ENCODE peak calls at places on chromosome 16, in four cellular contexts. V, A, Y and J are unnamed samples.

GRCh38 chr16:82671743-82672142 is 45.0 kb downstream of the CDH13 start:
- DNase-seq in V (peak), A (peak), Y (no peak), J (no peak)

GRCh38 chr16:20614201-20615141 is 38.3 kb upstream of the ACSM2B start:
- DNase-seq in V (no peak), A (no peak), Y (no peak), J (no peak)

GRCh38 chr16:24900230-24900629 is 54.5 kb downstream of the SLC5A11 start:
- DNase-seq in V (no peak), A (no peak), Y (no peak), J (no peak)

GRCh38 chr16:79723583-79724168 is 123.1 kb upstream of the MAF start:
- DNase-seq in V (no peak), A (no peak), Y (no peak), J (no peak)

GRCh38 chr16:62475573-62475972 is 439.3 kb upstream of the CDH8 start:
- DNase-seq in V (no peak), A (no peak), Y (no peak), J (no peak)

GRCh38 chr16:48300391-48300856 is 53.1 kb upstream of the ABCC11 start:
- DNase-seq in V (no peak), A (peak), Y (no peak), J (no peak)

GRCh38 chr16:56672761-56673536 is 3.3 kb downstream of the MT1H start:
- DNase-seq in V (no peak), A (no peak), Y (no peak), J (no peak)

GRCh38 chr16:16099320-16099719 is 124.0 kb downstream of the ABCC6 start:
- DNase-seq in V (no peak), A (no peak), Y (no peak), J (no peak)

GRCh38 chr16:86823895-86824671 is 245.7 kb downstream of the FOXL1 start:
- DNase-seq in V (no peak), A (no peak), Y (no peak), J (peak)

GRCh38 chr16:89244754-89245153 is 27.3 kb downstream of the ZNF778 start:
- DNase-seq in V (no peak), A (no peak), Y (no peak), J (no peak)

GRCh38 chr16:50826797-50827316 is 85.0 kb downstream of the CYLD start:
- DNase-seq in V (no peak), A (no peak), Y (no peak), J (no peak)

GRCh38 chr16:353404-354285 is 1.1 kb upstream of the AXIN1 start:
- DNase-seq in V (no peak), A (no peak), Y (no peak), J (no peak)

GRCh38 chr16:51290886-51291285 is 139.8 kb upstream of the SALL1 start:
- DNase-seq in V (no peak), A (no peak), Y (no peak), J (no peak)

GRCh38 chr16:69906838-69907301 is 44.3 kb upstream of the CLEC18A start:
- DNase-seq in V (no peak), A (no peak), Y (no peak), J (no peak)

GRCh38 chr16:55655381-55655708 is 443 bp upstream of the SLC6A2 start:
- DNase-seq in V (no peak), A (no peak), Y (no peak), J (no peak)

GRCh38 chr16:86507173-86508027 is 2.9 kb upstream of the FOXF1 start:
- DNase-seq in V (no peak), A (no peak), Y (no peak), J (no peak)

GRCh38 chr16:19882186-19882585 is 2.5 kb downstream of the GPRC5B start:
- DNase-seq in V (peak), A (no peak), Y (no peak), J (no peak)

GRCh38 chr16:897200-897543 is 73.6 kb downstream of the LMF1 start:
- DNase-seq in V (no peak), A (no peak), Y (no peak), J (no peak)

GRCh38 chr16:56451753-56452689 is 667 bp downstream of the OGFOD1 start:
- DNase-seq in V (no peak), A (peak), Y (peak), J (peak)

GRCh38 chr16:55663770-55664677 is 8.2 kb downstream of the SLC6A2 start:
- DNase-seq in V (no peak), A (no peak), Y (no peak), J (no peak)

GRCh38 chr16:57042157-57043111 is 49.9 kb upstream of the CPNE2 start:
- DNase-seq in V (no peak), A (no peak), Y (no peak), J (no peak)

GRCh38 chr16:27426423-27427408 is 24.7 kb downstream of the IL21R start:
- DNase-seq in V (peak), A (peak), Y (peak), J (peak)

GRCh38 chr16:81551141-81551808 is 106.7 kb downstream of the CMIP start:
- DNase-seq in V (no peak), A (peak), Y (no peak), J (peak)

GRCh38 chr16:46743232-46743719 is 4.9 kb downstream of the MYLK3 start:
- DNase-seq in V (no peak), A (peak), Y (peak), J (peak)

GRCh38 chr16:11556214-11556819 is 30.4 kb downstream of the LITAF start:
- DNase-seq in V (no peak), A (no peak), Y (no peak), J (no peak)

GRCh38 chr16:59973966-59974365 is 1239.8 kb upstream of the GOT2 start:
- DNase-seq in V (no peak), A (no peak), Y (no peak), J (no peak)

GRCh38 chr16:64469906-64470702 is 651.8 kb downstream of the CDH11 start:
- DNase-seq in V (no peak), A (no peak), Y (no peak), J (peak)

GRCh38 chr16:47990676-47991075 is 165.1 kb downstream of the ABCC12 start:
- DNase-seq in V (no peak), A (no peak), Y (no peak), J (no peak)

GRCh38 chr16:24525970-24526559 is 13.3 kb upstream of the RBBP6 start:
- DNase-seq in V (peak), A (no peak), Y (peak), J (no peak)

GRCh38 chr16:17983847-17984639 is 352.5 kb downstream of the NPIPA8 start:
- DNase-seq in V (no peak), A (no peak), Y (no peak), J (no peak)

GRCh38 chr16:69049146-69049545 is 56.3 kb upstream of the HAS3 start:
- DNase-seq in V (no peak), A (no peak), Y (no peak), J (no peak)

GRCh38 chr16:3481696-3482658 is 13.3 kb downstream of the C16orf90 start:
- DNase-seq in V (no peak), A (peak), Y (no peak), J (no peak)

GRCh38 chr16:56107944-56108583 is 83.2 kb upstream of the GNAO1 start:
- DNase-seq in V (no peak), A (no peak), Y (no peak), J (no peak)

GRCh38 chr16:66409156-66409555 is 17.9 kb upstream of the BEAN1 start:
- DNase-seq in V (no peak), A (no peak), Y (no peak), J (no peak)
- TF ChIP-seq JUN in V (no peak), A (no peak), Y (no peak), J (no peak)

DNA sequence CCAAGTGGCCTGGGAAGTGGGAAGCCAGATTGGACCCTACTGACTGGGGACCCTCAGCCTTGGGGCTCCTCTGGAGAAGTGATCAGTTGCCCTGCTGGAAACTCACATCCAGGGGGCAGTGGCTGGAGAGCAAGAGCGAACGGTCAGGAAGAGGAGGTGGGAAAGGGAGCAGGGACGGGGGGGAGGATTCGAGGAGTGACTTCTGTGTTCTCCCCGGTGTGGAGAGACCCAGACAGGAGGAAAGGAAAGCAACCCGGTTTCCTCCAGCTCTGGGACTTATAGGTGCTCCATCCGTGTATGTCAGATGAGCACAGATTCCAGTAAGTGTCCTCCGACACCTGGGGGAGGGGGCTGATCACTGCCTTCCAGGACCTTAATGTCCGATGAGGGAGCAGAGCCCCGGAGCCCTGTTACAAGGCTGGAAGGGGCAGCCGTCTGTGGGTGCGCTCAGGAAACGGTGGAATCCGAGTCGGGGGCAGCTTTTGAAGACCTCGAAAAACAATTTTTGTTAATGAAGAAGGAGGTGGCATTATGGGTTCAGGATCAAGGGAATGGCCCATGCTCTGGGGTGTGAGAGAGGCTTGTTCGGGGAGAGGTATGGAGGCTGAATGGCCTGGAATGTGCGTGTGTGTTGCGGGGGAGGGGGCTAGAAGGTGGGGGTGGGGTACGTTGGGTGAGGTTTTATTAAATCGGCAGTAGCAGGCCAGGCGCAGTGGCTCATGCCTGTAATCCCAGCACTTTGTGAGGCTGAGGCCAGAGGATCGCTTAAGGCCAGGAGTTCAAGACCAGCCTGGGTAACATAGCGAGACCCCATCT is 34.8 kb upstream of the NDRG4 start:
- DNase-seq in V (no peak), A (no peak), Y (no peak), J (peak)
- TF ChIP-seq EZH2 in V (peak), A (no peak), Y (no peak), J (peak)

DNA sequence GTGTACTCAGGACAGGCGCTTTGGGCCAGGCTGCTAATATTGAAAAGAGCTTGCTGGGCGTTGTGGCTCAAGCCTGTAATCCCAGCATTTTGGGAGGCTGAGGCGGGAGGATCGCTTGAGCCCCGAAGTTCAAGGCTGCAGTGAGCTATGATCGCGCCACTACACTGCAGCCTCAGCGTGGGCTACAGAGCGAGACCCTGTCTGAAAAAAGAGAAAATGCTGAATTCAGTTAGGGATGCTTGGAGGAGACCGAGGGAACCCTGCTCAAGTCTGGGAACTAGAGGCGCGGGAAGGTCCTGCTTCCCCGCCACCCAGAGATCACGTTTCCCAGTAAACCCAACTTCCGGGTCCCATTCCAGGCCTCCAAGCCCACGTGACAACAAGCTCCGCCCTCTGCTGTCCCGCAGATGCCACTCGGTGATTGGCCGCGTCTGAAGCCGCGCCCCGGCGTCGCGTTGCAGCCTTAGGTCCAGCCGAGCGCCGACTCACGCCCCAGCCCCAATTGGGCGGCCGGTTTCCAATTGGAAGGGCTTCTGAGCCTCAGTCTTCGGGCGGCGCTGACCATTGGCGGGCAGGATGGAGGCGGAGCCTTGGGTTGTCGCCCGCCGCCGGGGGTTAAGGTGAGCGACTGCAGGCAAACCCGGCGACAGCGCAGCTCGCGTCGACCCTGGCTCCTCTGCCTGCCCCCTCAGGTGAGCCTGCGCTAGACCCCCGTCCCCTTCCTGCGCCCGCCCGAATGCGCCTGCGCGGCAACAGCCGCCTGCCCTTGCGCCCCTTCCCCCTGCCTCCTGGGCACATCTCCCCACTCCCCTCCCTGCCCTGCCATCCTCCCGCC is at the start of gene PHKG2:
- DNase-seq in V (peak), A (peak), Y (peak), J (peak)
- TF ChIP-seq CTCF in V (no peak), A (no peak), Y (no peak), J (no peak)

GRCh38 chr16:49563666-49564065 is 190.1 kb downstream of the C16orf78 start:
- DNase-seq in V (no peak), A (no peak), Y (no peak), J (no peak)
- TF ChIP-seq JUN in V (no peak), A (no peak), Y (no peak), J (no peak)

DNA sequence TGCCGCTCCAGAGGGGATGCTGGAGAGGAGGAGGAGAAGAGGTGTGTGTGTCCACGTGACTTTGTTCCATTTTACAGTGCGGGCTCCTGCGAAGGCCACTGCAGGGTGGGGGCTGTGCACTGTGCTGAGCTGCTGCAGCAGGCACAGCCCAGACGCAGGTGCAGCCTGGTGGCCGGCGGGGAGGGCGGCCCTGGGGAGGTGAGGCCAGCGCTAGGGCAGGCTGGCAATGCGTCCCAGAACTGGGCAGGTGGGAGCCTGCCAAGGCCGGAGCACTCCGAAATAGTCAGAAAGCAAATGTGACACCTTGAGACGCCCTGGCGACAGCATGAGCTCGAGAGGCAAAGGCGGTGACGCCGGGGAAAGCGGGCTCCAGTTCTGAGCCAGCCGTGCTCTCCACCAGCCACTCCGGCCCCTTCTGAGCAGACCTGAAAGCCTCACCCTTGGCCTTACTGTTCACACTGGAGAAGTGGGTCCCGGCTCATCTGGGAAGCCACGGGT is 29.7 kb downstream of the CIBAR2 start:
- DNase-seq in V (peak), A (no peak), Y (no peak), J (no peak)
- TF ChIP-seq EZH2 in V (no peak), A (no peak), Y (no peak), J (no peak)

GRCh38 chr16:67668495-67669157 is 2.0 kb downstream of the C16orf86 start:
- DNase-seq in V (no peak), A (no peak), Y (no peak), J (no peak)
- TF ChIP-seq CTCF in V (no peak), A (peak), Y (no peak), J (peak)

DNA sequence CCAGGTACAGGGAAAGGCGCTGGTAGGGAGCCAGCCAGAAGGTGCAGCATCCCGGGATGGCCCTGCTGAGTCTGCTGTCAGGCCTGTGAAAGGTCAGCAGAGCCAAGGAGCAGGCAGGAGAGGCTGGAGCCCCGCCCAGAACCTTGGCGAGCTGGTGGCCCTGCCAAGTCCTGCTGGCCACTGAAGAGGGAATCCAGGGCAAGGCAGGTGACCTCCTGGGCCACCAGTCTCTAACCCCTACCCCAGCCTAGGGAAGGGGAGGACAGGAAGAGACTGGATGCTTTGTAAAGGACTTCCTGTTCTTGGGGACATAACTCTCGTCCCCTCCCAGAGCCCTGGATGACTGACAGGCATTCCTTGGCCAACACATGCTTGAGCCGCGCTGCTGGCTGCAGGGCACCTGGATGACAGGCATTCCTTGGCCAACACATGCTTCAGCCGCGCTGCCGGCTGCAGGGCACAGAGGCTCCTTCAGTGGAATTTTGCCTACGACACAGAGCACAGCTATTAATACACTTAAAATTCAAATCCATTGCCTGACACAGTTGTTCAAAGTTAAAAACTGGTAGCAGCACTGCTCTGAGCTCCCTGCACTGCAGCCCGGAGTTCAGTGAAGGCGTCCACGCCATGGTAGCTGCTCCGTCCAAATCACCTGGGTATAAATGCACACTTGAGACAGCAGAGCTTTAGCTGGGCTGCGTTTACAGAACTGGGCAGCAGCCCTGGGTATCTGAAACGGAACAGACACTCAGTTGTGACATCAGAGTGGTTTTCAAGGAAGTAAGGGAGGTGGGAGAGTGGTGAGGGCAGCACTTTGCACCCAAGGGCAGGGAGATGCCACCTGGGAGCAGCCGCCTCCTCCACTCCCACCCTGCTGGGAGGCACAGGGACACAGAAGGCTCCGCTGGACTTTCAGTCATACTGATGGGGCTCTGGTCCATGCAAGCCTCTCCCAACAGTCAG is 2.0 kb upstream of the BRICD5 start:
- DNase-seq in V (no peak), A (peak), Y (no peak), J (no peak)
- TF ChIP-seq JUN in V (no peak), A (no peak), Y (no peak), J (no peak)

DNA sequence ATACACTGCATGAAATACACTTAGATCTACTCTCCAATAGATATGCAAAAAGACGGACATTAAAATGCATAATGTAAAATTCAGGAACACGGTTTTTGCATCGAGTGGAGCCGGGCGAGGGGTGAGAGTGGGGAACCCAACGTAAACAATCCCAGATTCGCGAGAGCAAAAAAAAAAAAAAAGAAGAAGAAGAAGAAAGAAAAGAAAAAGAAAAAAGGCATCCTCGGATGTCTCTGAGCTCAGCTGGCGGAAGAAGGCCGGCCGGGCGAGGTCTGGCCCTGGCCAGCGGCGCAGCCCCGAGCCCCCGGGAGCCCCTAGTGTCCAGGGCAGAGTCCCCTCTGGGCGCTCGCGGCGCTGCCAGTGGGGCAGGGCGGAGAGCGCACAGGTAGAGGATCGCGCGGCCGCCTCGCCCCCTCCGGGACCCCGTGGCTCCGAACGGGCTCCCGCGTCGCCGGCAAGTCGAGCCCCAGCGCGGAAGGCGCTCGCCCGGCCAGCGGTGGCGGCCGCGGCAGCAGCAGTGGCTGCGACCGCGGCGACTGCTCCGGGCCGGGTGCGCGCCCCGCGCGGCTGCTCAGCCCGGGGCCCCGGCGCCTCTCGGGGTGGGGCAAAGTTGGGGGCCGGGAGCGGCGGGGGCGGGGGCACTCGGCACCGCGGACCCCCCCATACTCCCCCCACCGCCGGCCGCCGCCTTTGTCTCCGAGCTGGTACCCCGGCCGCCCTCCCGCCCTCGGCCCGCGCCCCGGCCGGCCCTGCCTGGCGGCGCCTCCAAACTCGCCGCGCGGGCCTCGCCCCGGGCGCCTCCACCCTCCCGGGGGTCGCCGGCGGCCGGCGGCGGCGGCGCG is 9.7 kb upstream of the ZFHX3 start:
- DNase-seq in V (peak), A (peak), Y (no peak), J (peak)
- TF ChIP-seq EZH2 in V (peak), A (no peak), Y (no peak), J (no peak)